ENCODE peak calls at places on chromosome 5, in five cellular contexts. I is stomach, T is Peyer's patch, O is mesendoderm, M is HCT116. F is an unnamed sample. For H3K4me1 and H3K36me3, the result is how much of the 10 kb centered on the place peaks cover.

GRCh38 chr5:8340739-8341344 is 471.9 kb downstream of the MTRR start:
- DNase-seq in I (no peak), T (no peak), O (peak), M (no peak), F (no peak)

GRCh38 chr5:31433229-31433628 is 98.7 kb downstream of the DROSHA start:
- DNase-seq in I (no peak), T (no peak), O (no peak), M (no peak), F (no peak)

GRCh38 chr5:124232517-124232916 is 513.9 kb downstream of the ZNF608 start:
- DNase-seq in I (no peak), T (no peak), O (no peak), M (no peak), F (no peak)

GRCh38 chr5:112267231-112267630 is 151.8 kb downstream of the EPB41L4A start:
- DNase-seq in I (no peak), T (no peak), O (no peak), M (no peak), F (no peak)

GRCh38 chr5:140042551-140043507 is at the start of gene NRG2:
- DNase-seq in I (peak), T (peak), O (peak), M (peak), F (peak)

GRCh38 chr5:60232051-60232794 is 338.7 kb upstream of the PDE4D start:
- DNase-seq in I (no peak), T (no peak), O (no peak), M (no peak), F (no peak)

GRCh38 chr5:166013417-166013816 is 2278.0 kb upstream of the WWC1 start:
- DNase-seq in I (no peak), T (no peak), O (no peak), M (no peak), F (no peak)

GRCh38 chr5:155983954-155984353 is 343.0 kb upstream of the SGCD start:
- DNase-seq in I (no peak), T (no peak), O (no peak), M (no peak), F (no peak)

GRCh38 chr5:53766683-53767082 is 206.2 kb downstream of the NDUFS4 start:
- DNase-seq in I (no peak), T (no peak), O (no peak), M (no peak), F (no peak)

GRCh38 chr5:88769165-88769564 is 113.8 kb downstream of the MEF2C start:
- DNase-seq in I (no peak), T (no peak), O (no peak), M (no peak), F (no peak)

GRCh38 chr5:55308254-55308836 is 556 bp downstream of the MTREX start:
- DNase-seq in I (no peak), T (no peak), O (peak), M (no peak), F (peak)

GRCh38 chr5:112907166-112907611 is 14.8 kb downstream of the REEP5 start:
- DNase-seq in I (no peak), T (no peak), O (no peak), M (no peak), F (no peak)

GRCh38 chr5:139692605-139693340 is 44.6 kb downstream of the CXXC5 start:
- DNase-seq in I (no peak), T (no peak), O (peak), M (no peak), F (no peak)

GRCh38 chr5:158737536-158738027 is 362.1 kb downstream of the EBF1 start:
- DNase-seq in I (no peak), T (no peak), O (peak), M (no peak), F (no peak)

GRCh38 chr5:77812926-77813589 is 36.9 kb upstream of the TBCA start:
- DNase-seq in I (no peak), T (no peak), O (no peak), M (no peak), F (no peak)

GRCh38 chr5:139896718-139897117 is 101.1 kb downstream of the PSD2 start:
- DNase-seq in I (no peak), T (no peak), O (no peak), M (no peak), F (no peak)

GRCh38 chr5:36606437-36607113 is at the start of gene SLC1A3:
- DNase-seq in I (peak), T (peak), O (peak), M (peak), F (peak)

GRCh38 chr5:146440870-146441495 is 6.2 kb upstream of the TCERG1 start:
- DNase-seq in I (no peak), T (no peak), O (peak), M (no peak), F (no peak)

GRCh38 chr5:141369994-141370848 is at the start of gene PCDHGB3:
- DNase-seq in I (no peak), T (no peak), O (no peak), M (no peak), F (no peak)

GRCh38 chr5:74682636-74683035 is 2.4 kb upstream of the HEXB start:
- DNase-seq in I (no peak), T (no peak), O (no peak), M (no peak), F (no peak)
- H3K4me1 ChIP-seq in I (under half), T (under half), O (under half), M (under half), F (under half)

GRCh38 chr5:80195837-80196400 is 59.9 kb downstream of the SERINC5 start:
- DNase-seq in I (no peak), T (no peak), O (no peak), M (no peak), F (no peak)

GRCh38 chr5:80192507-80193241 is 63.2 kb downstream of the SERINC5 start:
- DNase-seq in I (no peak), T (no peak), O (no peak), M (no peak), F (no peak)

GRCh38 chr5:80193421-80193820 is 62.4 kb downstream of the SERINC5 start:
- DNase-seq in I (no peak), T (no peak), O (no peak), M (no peak), F (no peak)

GRCh38 chr5:80191991-80192398 is 63.9 kb downstream of the SERINC5 start:
- DNase-seq in I (no peak), T (no peak), O (peak), M (no peak), F (peak)

GRCh38 chr5:80194470-80194869 is 61.4 kb downstream of the SERINC5 start:
- DNase-seq in I (no peak), T (no peak), O (no peak), M (no peak), F (no peak)
- H3K27ac ChIP-seq in I (no peak), T (peak), O (no peak), M (no peak), F (no peak)

DNA sequence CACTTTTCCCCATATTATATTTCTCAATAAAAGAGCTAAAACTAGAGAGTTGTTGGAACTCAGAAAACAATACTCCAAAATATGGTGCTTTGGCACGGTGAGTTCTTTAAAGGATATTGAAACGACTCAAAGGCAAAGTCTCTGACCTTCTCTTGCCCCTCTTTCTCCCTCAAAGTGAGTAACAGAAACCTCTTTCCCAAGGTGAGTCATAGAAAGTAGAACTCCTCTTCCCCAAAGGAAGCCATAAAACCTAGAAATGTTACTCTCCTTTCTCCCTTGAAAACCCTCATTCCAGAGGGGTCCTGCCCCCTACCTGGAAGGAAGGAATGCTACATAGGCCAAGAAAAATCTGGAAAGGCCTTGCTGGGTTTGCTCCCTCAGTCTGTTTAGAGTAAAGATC is 47.5 kb downstream of the RAPGEF6 start:
- DNase-seq in I (no peak), T (no peak), O (peak), M (no peak), F (no peak)
- H3K36me3 ChIP-seq in I (under half), T (under half), O (under half), M (under half), F (under half)

GRCh38 chr5:167576126-167576525 is 715.3 kb upstream of the WWC1 start:
- DNase-seq in I (no peak), T (no peak), O (no peak), M (no peak), F (no peak)
- H3K4me1 ChIP-seq in I (under half), T (under half), O (under half), M (under half), F (under half)